ENCODE peak calls at places on chromosomes 2 and 18, in six cellular contexts. I, X, R, T, P and Q are unnamed samples.

GRCh38 chr18:63236417-63236816 is 83.2 kb downstream of the BCL2 start:
- DNase-seq in I (no peak), X (no peak), T (no peak), R (no peak), P (no peak), Q (no peak)

GRCh38 chr2:14944562-14945346 is 312.2 kb downstream of the LRATD1 start:
- DNase-seq in X (no peak), I (peak; percentile 64), T (peak; percentile 46), P (peak; percentile 30), R (no peak), Q (no peak)

GRCh38 chr2:64260817-64261216 is 116.6 kb upstream of the PELI1 start:
- DNase-seq in X (peak; percentile 72), T (peak; percentile 88), I (no peak), P (peak; percentile 91), R (peak; percentile 58), Q (no peak)

GRCh38 chr2:219665926-219666325 is 38.5 kb downstream of the SLC4A3 start:
- DNase-seq in P (no peak), R (no peak), I (no peak), T (no peak), X (no peak), Q (no peak)

GRCh38 chr18:36772339-36772738 is 56.5 kb downstream of the TPGS2 start:
- DNase-seq in T (no peak), X (no peak), P (no peak), I (no peak), R (no peak), Q (no peak)

GRCh38 chr18:9542924-9543323 is 67.6 kb downstream of the RALBP1 start:
- DNase-seq in T (no peak), R (no peak), X (no peak), I (no peak), P (no peak), Q (no peak)

GRCh38 chr2:145184741-145185671 is 665.1 kb upstream of the ZEB2 start:
- DNase-seq in T (no peak), X (no peak), I (no peak), R (no peak), P (no peak), Q (peak; percentile 74)

GRCh38 chr2:37720533-37721218 is 49.2 kb upstream of the CDC42EP3 start:
- DNase-seq in T (no peak), X (no peak), I (no peak), R (no peak), P (peak; percentile 13), Q (no peak)

GRCh38 chr2:60551241-60552095 is 2.0 kb downstream of the BCL11A start:
- DNase-seq in X (no peak), R (peak; percentile 78), I (peak; percentile 67), P (peak; percentile 66), T (peak; percentile 33), Q (no peak)

GRCh38 chr2:170122883-170123547 is 54.9 kb upstream of the MYO3B start:
- DNase-seq in P (no peak), X (no peak), T (no peak), I (peak; percentile 96), R (no peak), Q (peak; percentile 33)

GRCh38 chr2:11975373-11975772 is 228.9 kb downstream of the LPIN1 start:
- DNase-seq in X (no peak), T (no peak), P (no peak), R (no peak), I (no peak), Q (no peak)

GRCh38 chr2:99000708-99001107 is 64.7 kb upstream of the CRACDL start:
- DNase-seq in I (no peak), P (no peak), X (no peak), R (no peak), T (no peak), Q (no peak)

GRCh38 chr2:2464095-2464494 is 133.0 kb upstream of the MYT1L start:
- DNase-seq in I (no peak), R (no peak), X (no peak), T (no peak), P (no peak), Q (no peak)

GRCh38 chr2:86301711-86302202 is 35.7 kb downstream of the REEP1 start:
- DNase-seq in X (no peak), R (no peak), I (no peak), P (no peak), T (no peak), Q (no peak)

GRCh38 chr18:23645561-23645960 is 17.1 kb downstream of the ANKRD29 start:
- DNase-seq in I (no peak), R (no peak), P (no peak), T (no peak), X (no peak), Q (no peak)

GRCh38 chr18:77648415-77648814 is 398.8 kb downstream of the GALR1 start:
- DNase-seq in R (no peak), X (no peak), P (no peak), I (no peak), T (no peak), Q (no peak)

GRCh38 chr18:4058179-4058578 is 396.9 kb downstream of the DLGAP1 start:
- DNase-seq in I (no peak), P (no peak), R (no peak), X (no peak), T (no peak), Q (no peak)

GRCh38 chr18:31399336-31400032 is 22.9 kb downstream of the DSG4 start:
- DNase-seq in R (no peak), T (no peak), I (peak; percentile 65), X (no peak), P (no peak), Q (no peak)

GRCh38 chr2:227785293-227785692 is 28.3 kb upstream of the CCL20 start:
- DNase-seq in I (no peak), X (no peak), R (no peak), P (no peak), T (no peak), Q (no peak)

GRCh38 chr2:134727385-134727784 is 8.6 kb upstream of the TMEM163 start:
- DNase-seq in X (no peak), P (no peak), I (peak; percentile 57), T (no peak), R (no peak), Q (no peak)

GRCh38 chr2:158477202-158477601 is 20.4 kb downstream of the PKP4 start:
- DNase-seq in P (peak; percentile 2), R (no peak), I (no peak), T (no peak), X (no peak), Q (no peak)

GRCh38 chr18:48939368-48940097 is 11.2 kb downstream of the SMAD7 start:
- DNase-seq in I (no peak), R (no peak), X (no peak), P (no peak), T (no peak), Q (no peak)

GRCh38 chr2:218607436-218608115 is at the start of gene PLCD4:
- DNase-seq in T (no peak), X (no peak), I (peak; percentile 65), R (no peak), P (no peak), Q (peak; percentile 44)

GRCh38 chr18:48876590-48876989 is 74.2 kb downstream of the SMAD7 start:
- DNase-seq in T (no peak), X (no peak), P (no peak), I (no peak), R (no peak), Q (no peak)

GRCh38 chr2:121137571-121137970 is 147.4 kb downstream of the TFCP2L1 start:
- DNase-seq in X (no peak), R (no peak), P (no peak), T (no peak), I (no peak), Q (no peak)

GRCh38 chr2:100211517-100211916 is 69.1 kb upstream of the AFF3 start:
- DNase-seq in P (no peak), T (no peak), X (no peak), R (no peak), I (no peak), Q (no peak)

GRCh38 chr18:22627506-22627905 is 209.8 kb upstream of the CTAGE1 start:
- DNase-seq in T (no peak), P (no peak), X (no peak), R (no peak), I (peak; percentile 17), Q (no peak)

GRCh38 chr2:86789687-86790133 is 1.0 kb downstream of the CD8A start:
- DNase-seq in X (no peak), T (no peak), I (no peak), R (no peak), P (no peak), Q (no peak)

GRCh38 chr2:113273031-113273551 is 5.6 kb downstream of the PAX8 start:
- DNase-seq in R (no peak), T (peak; percentile 26), X (no peak), P (peak; percentile 35), I (no peak), Q (no peak)

GRCh38 chr2:17300141-17300540 is 218.1 kb downstream of the RAD51AP2 start:
- DNase-seq in X (no peak), P (no peak), I (peak; percentile 5), R (no peak), T (no peak), Q (no peak)

GRCh38 chr2:191265311-191266170 is 20.3 kb downstream of the MYO1B start:
- DNase-seq in P (no peak), X (no peak), T (no peak), I (peak; percentile 33), R (no peak), Q (no peak)

GRCh38 chr2:235006986-235007385 is 55.2 kb downstream of the SH3BP4 start:
- DNase-seq in I (no peak), R (no peak), X (no peak), T (no peak), P (no peak), Q (no peak)

GRCh38 chr2:235005023-235005422 is 53.2 kb downstream of the SH3BP4 start:
- DNase-seq in I (no peak), T (no peak), R (no peak), P (no peak), X (no peak), Q (no peak)

GRCh38 chr2:235004289-235004903 is 52.6 kb downstream of the SH3BP4 start:
- DNase-seq in I (no peak), X (no peak), P (no peak), T (no peak), R (no peak), Q (no peak)

GRCh38 chr2:235006461-235006860 is 54.6 kb downstream of the SH3BP4 start:
- DNase-seq in T (no peak), P (no peak), I (no peak), R (no peak), X (no peak), Q (no peak)

GRCh38 chr2:235005603-235006259 is 53.9 kb downstream of the SH3BP4 start:
- DNase-seq in I (no peak), P (no peak), T (no peak), X (no peak), R (no peak), Q (no peak)
- TF ChIP-seq CTCF in I (no peak), P (no peak), T (no peak), X (no peak), R (no peak), Q (no peak)

GRCh38 chr18:32441536-32441935 is 29.1 kb downstream of the GAREM1 start:
- DNase-seq in I (no peak), P (no peak), R (no peak), X (no peak), T (no peak), Q (no peak)
- H3K4me3 ChIP-seq in I (no peak overlapping the region), P (no peak overlapping the region), R (no peak overlapping the region), X (no peak overlapping the region), T (no peak overlapping the region), Q (no peak overlapping the region)

GRCh38 chr2:20429528-20429927 is 17.3 kb upstream of the RHOB start:
- DNase-seq in X (peak; percentile 62), T (peak; percentile 83), I (no peak), P (peak; percentile 32), R (no peak), Q (no peak)
- TF ChIP-seq CTCF in X (no peak), T (no peak), I (no peak), P (no peak), R (no peak), Q (no peak)

GRCh38 chr2:173502296-173502695 is 147.6 kb downstream of the CDCA7 start:
- DNase-seq in I (no peak), P (no peak), R (no peak), T (no peak), X (no peak), Q (no peak)
- H3K4me3 ChIP-seq in I (no peak overlapping the region), P (no peak overlapping the region), R (no peak overlapping the region), T (no peak overlapping the region), X (no peak overlapping the region), Q (no peak overlapping the region)